ENCODE peak calls at places on chromosomes 11 and 22, in seven cellular contexts. W is GM13976; M is adrenal gland; C is LHCN-M2; P is activated CD4-positive, CD25-positive, alpha-beta regulatory T cell; O is posterior cingulate gyrus; Z is coronary artery. G is an unnamed sample.
A peak's percentile ranks its signal among the peaks of the same experiment; 100 is the strongest.

GRCh38 chr11:30585892-30586250 is 282 bp downstream of the MPPED2 start:
- DNase-seq in W (peak; percentile 39), M (peak; percentile 39), C (no peak), P (no peak), O (no peak), Z (no peak), G (peak; percentile 54)

GRCh38 chr22:49116486-49116885 is 711.2 kb downstream of the BRD1 start:
- DNase-seq in W (no peak), M (no peak), C (no peak), P (no peak), O (no peak), Z (no peak), G (no peak)

GRCh38 chr11:27514076-27514475 is 7.5 kb upstream of the LIN7C start:
- DNase-seq in W (no peak), M (no peak), C (no peak), P (no peak), O (no peak), Z (no peak), G (no peak)

GRCh38 chr11:77118971-77119370 is 9.1 kb upstream of the MYO7A start:
- DNase-seq in W (no peak), M (no peak), C (no peak), P (no peak), O (no peak), Z (no peak), G (no peak)

GRCh38 chr11:698493-699115 is 3.0 kb downstream of the TMEM80 start:
- DNase-seq in W (no peak), M (no peak), C (no peak), P (no peak), O (no peak), Z (no peak), G (no peak)

GRCh38 chr22:17120281-17120680 is 879 bp downstream of the TMEM121B start:
- DNase-seq in W (peak; percentile 84), M (peak; percentile 59), C (peak; percentile 17), P (peak; percentile 35), O (no peak), Z (no peak), G (no peak)

GRCh38 chr11:123145220-123145619 is 49.8 kb downstream of the CLMP start:
- DNase-seq in W (no peak), M (peak; percentile 90), C (peak; percentile 98), P (no peak), O (no peak), Z (no peak), G (no peak)

GRCh38 chr11:77669848-77670511 is 32.4 kb upstream of the CLNS1A start:
- DNase-seq in W (no peak), M (no peak), C (peak; percentile 55), P (no peak), O (no peak), Z (no peak), G (no peak)